ENCODE peak calls at places on chromosome X, in five cellular contexts. U is amniotic stem cell; M is NCI-H524; W is activated naive CD4-positive, alpha-beta T cell treated with anti-CD3 and anti-CD28 coated beads for 36 hours; L is CD4-positive, alpha-beta T cell. Y is an unnamed sample.
A peak's percentile ranks its signal among the peaks of the same experiment; 100 is the strongest.

GRCh38 chrX:43469391-43470054 is 186.6 kb upstream of the MAOA start:
- DNase-seq in M (no peak), L (no peak), U (no peak), W (no peak), Y (no peak)

GRCh38 chrX:50698944-50699343 is 115.0 kb downstream of the SHROOM4 start:
- DNase-seq in L (no peak), M (no peak), U (no peak), W (no peak), Y (no peak)

GRCh38 chrX:12223650-12224049 is 85.4 kb downstream of the FRMPD4 start:
- DNase-seq in L (no peak), W (no peak), U (no peak), M (no peak), Y (no peak)

GRCh38 chrX:47796433-47796906 is 40.2 kb upstream of the ZNF81 start:
- DNase-seq in L (no peak), M (no peak), U (peak; percentile 14), W (no peak), Y (peak; percentile 8)

GRCh38 chrX:38232287-38232686 is 11.6 kb upstream of the SRPX start:
- DNase-seq in L (no peak), M (no peak), W (no peak), U (no peak), Y (no peak)

GRCh38 chrX:9912341-9912740 is 54.8 kb upstream of the CLDN34 start:
- DNase-seq in M (peak; percentile 80), U (no peak), W (no peak), L (no peak), Y (no peak)

GRCh38 chrX:119942831-119943184 is 743 bp downstream of the NKAP start:
- DNase-seq in M (peak; percentile 36), W (no peak), U (no peak), L (no peak), Y (no peak)

GRCh38 chrX:10576777-10577444 is 43.5 kb downstream of the MID1 start:
- DNase-seq in M (no peak), U (no peak), W (no peak), L (no peak), Y (no peak)

GRCh38 chrX:26032141-26032917 is 105.8 kb upstream of the MAGEB18 start:
- DNase-seq in U (no peak), W (no peak), M (no peak), L (no peak), Y (no peak)

GRCh38 chrX:19613645-19614323 is 98.5 kb upstream of the MAP3K15 start:
- DNase-seq in M (peak; percentile 16), W (no peak), L (no peak), U (no peak), Y (no peak)

GRCh38 chrX:55279832-55280231 is 15.1 kb upstream of the PAGE3 start:
- DNase-seq in U (no peak), M (no peak), L (no peak), W (no peak), Y (no peak)

GRCh38 chrX:7904557-7904956 is 22.7 kb downstream of the PNPLA4 start:
- DNase-seq in W (no peak), M (no peak), U (no peak), L (no peak), Y (no peak)

GRCh38 chrX:17527135-17527701 is 152.2 kb downstream of the NHS start:
- DNase-seq in M (no peak), U (no peak), W (no peak), L (no peak), Y (no peak)

GRCh38 chrX:41470706-41471105 is 23.6 kb downstream of the NYX start:
- DNase-seq in U (no peak), M (no peak), W (no peak), L (no peak), Y (no peak)

GRCh38 chrX:25023908-25024307 is 8.1 kb upstream of the ARX start:
- DNase-seq in U (no peak), L (no peak), M (no peak), W (no peak), Y (no peak)

GRCh38 chrX:151359931-151360871 is 36.8 kb upstream of the VMA21 start:
- DNase-seq in M (peak; percentile 36), L (peak; percentile 46), U (no peak), W (peak; percentile 46), Y (no peak)

GRCh38 chrX:70754169-70754843 is 154.2 kb downstream of the TEX11 start:
- DNase-seq in U (no peak), W (peak; percentile 17), M (no peak), L (no peak), Y (no peak)

GRCh38 chrX:29090811-29091210 is 503.6 kb downstream of the IL1RAPL1 start:
- DNase-seq in U (no peak), W (no peak), M (peak; percentile 52), L (no peak), Y (no peak)

Y was measured in kidney glomerular epithelial cell.